ENCODE peak calls at places on chromosomes 6 and 20, in eight cellular contexts. One of them, this sample, is unnamed.

GRCh38 chr20:56628015-56628872 is 862 bp upstream of the TFAP2C start:
- DNase-seq in ELR: peak
- DNase-seq in activated T-helper 9 cell treated with anti-CD3 and anti-CD28 coated beads, Interleukin-2, amount 50 U/mL, for 16 hours: no peak
- DNase-seq in HTR-8/SVneo: peak
- DNase-seq in retinal pigment epithelial cell: no peak
- DNase-seq in stimulated activated CD8-positive, alpha-beta memory T cell treated with anti-CD3 and anti-CD28 coated beads, Interleukin-7, amount 100 ng/mL, for 1 hour: no peak
- DNase-seq in left cardiac atrium: no peak
- DNase-seq in T-helper 2 cell: no peak
- DNase-seq in this sample: peak

GRCh38 chr6:35043381-35043780 is 97.8 kb downstream of the TCP11 start:
- DNase-seq in ELR: no peak
- DNase-seq in T-helper 2 cell: no peak
- DNase-seq in left cardiac atrium: no peak
- DNase-seq in stimulated activated CD8-positive, alpha-beta memory T cell treated with anti-CD3 and anti-CD28 coated beads, Interleukin-7, amount 100 ng/mL, for 1 hour: no peak
- DNase-seq in HTR-8/SVneo: no peak
- DNase-seq in retinal pigment epithelial cell: no peak
- DNase-seq in activated T-helper 9 cell treated with anti-CD3 and anti-CD28 coated beads, Interleukin-2, amount 50 U/mL, for 16 hours: no peak
- DNase-seq in this sample: no peak

GRCh38 chr6:154462425-154462824 is 48.1 kb downstream of the CNKSR3 start:
- DNase-seq in HTR-8/SVneo: no peak
- DNase-seq in activated T-helper 9 cell treated with anti-CD3 and anti-CD28 coated beads, Interleukin-2, amount 50 U/mL, for 16 hours: no peak
- DNase-seq in retinal pigment epithelial cell: no peak
- DNase-seq in T-helper 2 cell: no peak
- DNase-seq in left cardiac atrium: no peak
- DNase-seq in ELR: peak
- DNase-seq in stimulated activated CD8-positive, alpha-beta memory T cell treated with anti-CD3 and anti-CD28 coated beads, Interleukin-7, amount 100 ng/mL, for 1 hour: no peak
- DNase-seq in this sample: no peak

GRCh38 chr6:167146173-167146572 is 11.6 kb downstream of the GPR31 start:
- DNase-seq in ELR: no peak
- DNase-seq in HTR-8/SVneo: no peak
- DNase-seq in left cardiac atrium: no peak
- DNase-seq in stimulated activated CD8-positive, alpha-beta memory T cell treated with anti-CD3 and anti-CD28 coated beads, Interleukin-7, amount 100 ng/mL, for 1 hour: no peak
- DNase-seq in activated T-helper 9 cell treated with anti-CD3 and anti-CD28 coated beads, Interleukin-2, amount 50 U/mL, for 16 hours: no peak
- DNase-seq in T-helper 2 cell: no peak
- DNase-seq in retinal pigment epithelial cell: no peak
- DNase-seq in this sample: no peak

GRCh38 chr20:56360133-56360898 is 1.5 kb downstream of the FAM210B start:
- DNase-seq in activated T-helper 9 cell treated with anti-CD3 and anti-CD28 coated beads, Interleukin-2, amount 50 U/mL, for 16 hours: no peak
- DNase-seq in HTR-8/SVneo: peak
- DNase-seq in T-helper 2 cell: no peak
- DNase-seq in retinal pigment epithelial cell: no peak
- DNase-seq in left cardiac atrium: no peak
- DNase-seq in ELR: no peak
- DNase-seq in stimulated activated CD8-positive, alpha-beta memory T cell treated with anti-CD3 and anti-CD28 coated beads, Interleukin-7, amount 100 ng/mL, for 1 hour: no peak
- DNase-seq in this sample: no peak

GRCh38 chr20:32762754-32763201 is 593 bp downstream of the DNMT3B start:
- DNase-seq in activated T-helper 9 cell treated with anti-CD3 and anti-CD28 coated beads, Interleukin-2, amount 50 U/mL, for 16 hours: no peak
- DNase-seq in left cardiac atrium: no peak
- DNase-seq in HTR-8/SVneo: no peak
- DNase-seq in retinal pigment epithelial cell: no peak
- DNase-seq in ELR: peak
- DNase-seq in T-helper 2 cell: peak
- DNase-seq in stimulated activated CD8-positive, alpha-beta memory T cell treated with anti-CD3 and anti-CD28 coated beads, Interleukin-7, amount 100 ng/mL, for 1 hour: no peak
- DNase-seq in this sample: peak

GRCh38 chr6:2816158-2816557 is 25.5 kb downstream of the SERPINB1 start:
- DNase-seq in activated T-helper 9 cell treated with anti-CD3 and anti-CD28 coated beads, Interleukin-2, amount 50 U/mL, for 16 hours: no peak
- DNase-seq in HTR-8/SVneo: no peak
- DNase-seq in left cardiac atrium: no peak
- DNase-seq in retinal pigment epithelial cell: no peak
- DNase-seq in T-helper 2 cell: no peak
- DNase-seq in stimulated activated CD8-positive, alpha-beta memory T cell treated with anti-CD3 and anti-CD28 coated beads, Interleukin-7, amount 100 ng/mL, for 1 hour: no peak
- DNase-seq in ELR: no peak
- DNase-seq in this sample: no peak

GRCh38 chr20:24469116-24470030 is at the start of gene SYNDIG1:
- DNase-seq in HTR-8/SVneo: no peak
- DNase-seq in stimulated activated CD8-positive, alpha-beta memory T cell treated with anti-CD3 and anti-CD28 coated beads, Interleukin-7, amount 100 ng/mL, for 1 hour: no peak
- DNase-seq in retinal pigment epithelial cell: no peak
- DNase-seq in left cardiac atrium: peak
- DNase-seq in T-helper 2 cell: no peak
- DNase-seq in activated T-helper 9 cell treated with anti-CD3 and anti-CD28 coated beads, Interleukin-2, amount 50 U/mL, for 16 hours: no peak
- DNase-seq in ELR: no peak
- DNase-seq in this sample: peak

GRCh38 chr6:81772741-81773140 is 20.3 kb upstream of the TENT5A start:
- DNase-seq in left cardiac atrium: no peak
- DNase-seq in stimulated activated CD8-positive, alpha-beta memory T cell treated with anti-CD3 and anti-CD28 coated beads, Interleukin-7, amount 100 ng/mL, for 1 hour: no peak
- DNase-seq in activated T-helper 9 cell treated with anti-CD3 and anti-CD28 coated beads, Interleukin-2, amount 50 U/mL, for 16 hours: no peak
- DNase-seq in ELR: peak
- DNase-seq in HTR-8/SVneo: no peak
- DNase-seq in retinal pigment epithelial cell: no peak
- DNase-seq in T-helper 2 cell: peak
- DNase-seq in this sample: no peak

GRCh38 chr6:45655630-45656422 is 278.1 kb upstream of the SUPT3H start:
- DNase-seq in stimulated activated CD8-positive, alpha-beta memory T cell treated with anti-CD3 and anti-CD28 coated beads, Interleukin-7, amount 100 ng/mL, for 1 hour: no peak
- DNase-seq in activated T-helper 9 cell treated with anti-CD3 and anti-CD28 coated beads, Interleukin-2, amount 50 U/mL, for 16 hours: no peak
- DNase-seq in ELR: peak
- DNase-seq in retinal pigment epithelial cell: peak
- DNase-seq in HTR-8/SVneo: peak
- DNase-seq in left cardiac atrium: no peak
- DNase-seq in T-helper 2 cell: no peak
- DNase-seq in this sample: no peak

GRCh38 chr6:90159452-90159851 is 137.2 kb downstream of the BACH2 start:
- DNase-seq in stimulated activated CD8-positive, alpha-beta memory T cell treated with anti-CD3 and anti-CD28 coated beads, Interleukin-7, amount 100 ng/mL, for 1 hour: no peak
- DNase-seq in left cardiac atrium: no peak
- DNase-seq in retinal pigment epithelial cell: no peak
- DNase-seq in HTR-8/SVneo: no peak
- DNase-seq in T-helper 2 cell: no peak
- DNase-seq in activated T-helper 9 cell treated with anti-CD3 and anti-CD28 coated beads, Interleukin-2, amount 50 U/mL, for 16 hours: no peak
- DNase-seq in ELR: no peak
- DNase-seq in this sample: no peak

GRCh38 chr6:170447561-170447930 is 105.6 kb downstream of the PSMB1 start:
- DNase-seq in stimulated activated CD8-positive, alpha-beta memory T cell treated with anti-CD3 and anti-CD28 coated beads, Interleukin-7, amount 100 ng/mL, for 1 hour: no peak
- DNase-seq in HTR-8/SVneo: no peak
- DNase-seq in T-helper 2 cell: no peak
- DNase-seq in left cardiac atrium: no peak
- DNase-seq in activated T-helper 9 cell treated with anti-CD3 and anti-CD28 coated beads, Interleukin-2, amount 50 U/mL, for 16 hours: no peak
- DNase-seq in ELR: no peak
- DNase-seq in retinal pigment epithelial cell: no peak
- DNase-seq in this sample: no peak

GRCh38 chr20:51494241-51495110 is 48.0 kb downstream of the NFATC2 start:
- DNase-seq in left cardiac atrium: no peak
- DNase-seq in T-helper 2 cell: peak
- DNase-seq in ELR: no peak
- DNase-seq in stimulated activated CD8-positive, alpha-beta memory T cell treated with anti-CD3 and anti-CD28 coated beads, Interleukin-7, amount 100 ng/mL, for 1 hour: no peak
- DNase-seq in retinal pigment epithelial cell: no peak
- DNase-seq in activated T-helper 9 cell treated with anti-CD3 and anti-CD28 coated beads, Interleukin-2, amount 50 U/mL, for 16 hours: no peak
- DNase-seq in HTR-8/SVneo: no peak
- DNase-seq in this sample: no peak

GRCh38 chr6:28220164-28221133 is 4.6 kb upstream of the ZSCAN9 start:
- DNase-seq in activated T-helper 9 cell treated with anti-CD3 and anti-CD28 coated beads, Interleukin-2, amount 50 U/mL, for 16 hours: no peak
- DNase-seq in HTR-8/SVneo: no peak
- DNase-seq in T-helper 2 cell: no peak
- DNase-seq in ELR: peak
- DNase-seq in retinal pigment epithelial cell: no peak
- DNase-seq in stimulated activated CD8-positive, alpha-beta memory T cell treated with anti-CD3 and anti-CD28 coated beads, Interleukin-7, amount 100 ng/mL, for 1 hour: no peak
- DNase-seq in left cardiac atrium: no peak
- DNase-seq in this sample: no peak

GRCh38 chr6:35905841-35906498 is 14.9 kb downstream of the SRPK1 start:
- DNase-seq in ELR: no peak
- DNase-seq in HTR-8/SVneo: no peak
- DNase-seq in retinal pigment epithelial cell: peak
- DNase-seq in stimulated activated CD8-positive, alpha-beta memory T cell treated with anti-CD3 and anti-CD28 coated beads, Interleukin-7, amount 100 ng/mL, for 1 hour: no peak
- DNase-seq in T-helper 2 cell: no peak
- DNase-seq in left cardiac atrium: no peak
- DNase-seq in activated T-helper 9 cell treated with anti-CD3 and anti-CD28 coated beads, Interleukin-2, amount 50 U/mL, for 16 hours: no peak
- DNase-seq in this sample: no peak

GRCh38 chr20:38843346-38843745 is 37.8 kb downstream of the PPP1R16B start:
- DNase-seq in left cardiac atrium: no peak
- DNase-seq in T-helper 2 cell: peak
- DNase-seq in HTR-8/SVneo: no peak
- DNase-seq in ELR: no peak
- DNase-seq in activated T-helper 9 cell treated with anti-CD3 and anti-CD28 coated beads, Interleukin-2, amount 50 U/mL, for 16 hours: peak
- DNase-seq in retinal pigment epithelial cell: no peak
- DNase-seq in stimulated activated CD8-positive, alpha-beta memory T cell treated with anti-CD3 and anti-CD28 coated beads, Interleukin-7, amount 100 ng/mL, for 1 hour: no peak
- DNase-seq in this sample: no peak

GRCh38 chr20:5041433-5041832 is 40.1 kb upstream of the SLC23A2 start:
- DNase-seq in left cardiac atrium: no peak
- DNase-seq in T-helper 2 cell: no peak
- DNase-seq in activated T-helper 9 cell treated with anti-CD3 and anti-CD28 coated beads, Interleukin-2, amount 50 U/mL, for 16 hours: no peak
- DNase-seq in retinal pigment epithelial cell: no peak
- DNase-seq in ELR: no peak
- DNase-seq in stimulated activated CD8-positive, alpha-beta memory T cell treated with anti-CD3 and anti-CD28 coated beads, Interleukin-7, amount 100 ng/mL, for 1 hour: no peak
- DNase-seq in HTR-8/SVneo: no peak
- DNase-seq in this sample: no peak

GRCh38 chr6:56101141-56101553 is 146.2 kb downstream of the COL21A1 start:
- DNase-seq in retinal pigment epithelial cell: peak
- DNase-seq in activated T-helper 9 cell treated with anti-CD3 and anti-CD28 coated beads, Interleukin-2, amount 50 U/mL, for 16 hours: no peak
- DNase-seq in T-helper 2 cell: no peak
- DNase-seq in ELR: peak
- DNase-seq in left cardiac atrium: no peak
- DNase-seq in HTR-8/SVneo: peak
- DNase-seq in stimulated activated CD8-positive, alpha-beta memory T cell treated with anti-CD3 and anti-CD28 coated beads, Interleukin-7, amount 100 ng/mL, for 1 hour: no peak
- DNase-seq in this sample: no peak

GRCh38 chr6:123913858-123914257 is 110.2 kb downstream of the NKAIN2 start:
- DNase-seq in ELR: no peak
- DNase-seq in activated T-helper 9 cell treated with anti-CD3 and anti-CD28 coated beads, Interleukin-2, amount 50 U/mL, for 16 hours: no peak
- DNase-seq in T-helper 2 cell: no peak
- DNase-seq in left cardiac atrium: no peak
- DNase-seq in retinal pigment epithelial cell: no peak
- DNase-seq in HTR-8/SVneo: no peak
- DNase-seq in stimulated activated CD8-positive, alpha-beta memory T cell treated with anti-CD3 and anti-CD28 coated beads, Interleukin-7, amount 100 ng/mL, for 1 hour: no peak
- DNase-seq in this sample: no peak

GRCh38 chr6:149208071-149208670 is 109.3 kb upstream of the TAB2 start:
- DNase-seq in activated T-helper 9 cell treated with anti-CD3 and anti-CD28 coated beads, Interleukin-2, amount 50 U/mL, for 16 hours: no peak
- DNase-seq in retinal pigment epithelial cell: no peak
- DNase-seq in left cardiac atrium: no peak
- DNase-seq in stimulated activated CD8-positive, alpha-beta memory T cell treated with anti-CD3 and anti-CD28 coated beads, Interleukin-7, amount 100 ng/mL, for 1 hour: no peak
- DNase-seq in ELR: no peak
- DNase-seq in HTR-8/SVneo: no peak
- DNase-seq in T-helper 2 cell: no peak
- DNase-seq in this sample: no peak

GRCh38 chr6:143449731-143450452 is 603 bp downstream of the ADAT2 start:
- DNase-seq in stimulated activated CD8-positive, alpha-beta memory T cell treated with anti-CD3 and anti-CD28 coated beads, Interleukin-7, amount 100 ng/mL, for 1 hour: peak
- DNase-seq in left cardiac atrium: no peak
- DNase-seq in retinal pigment epithelial cell: no peak
- DNase-seq in T-helper 2 cell: peak
- DNase-seq in ELR: peak
- DNase-seq in activated T-helper 9 cell treated with anti-CD3 and anti-CD28 coated beads, Interleukin-2, amount 50 U/mL, for 16 hours: no peak
- DNase-seq in HTR-8/SVneo: peak
- DNase-seq in this sample: peak

GRCh38 chr20:46215913-46216707 is 92.2 kb downstream of the CDH22 start:
- DNase-seq in activated T-helper 9 cell treated with anti-CD3 and anti-CD28 coated beads, Interleukin-2, amount 50 U/mL, for 16 hours: no peak
- DNase-seq in T-helper 2 cell: no peak
- DNase-seq in HTR-8/SVneo: peak
- DNase-seq in ELR: peak
- DNase-seq in retinal pigment epithelial cell: peak
- DNase-seq in left cardiac atrium: peak
- DNase-seq in stimulated activated CD8-positive, alpha-beta memory T cell treated with anti-CD3 and anti-CD28 coated beads, Interleukin-7, amount 100 ng/mL, for 1 hour: no peak
- DNase-seq in this sample: no peak

GRCh38 chr6:33298773-33299236 is at the start of gene RGL2:
- DNase-seq in stimulated activated CD8-positive, alpha-beta memory T cell treated with anti-CD3 and anti-CD28 coated beads, Interleukin-7, amount 100 ng/mL, for 1 hour: peak
- DNase-seq in HTR-8/SVneo: no peak
- DNase-seq in retinal pigment epithelial cell: no peak
- DNase-seq in activated T-helper 9 cell treated with anti-CD3 and anti-CD28 coated beads, Interleukin-2, amount 50 U/mL, for 16 hours: peak
- DNase-seq in ELR: peak
- DNase-seq in left cardiac atrium: peak
- DNase-seq in T-helper 2 cell: peak
- DNase-seq in this sample: peak

GRCh38 chr6:35718911-35719381 is 17.9 kb upstream of the ARMC12 start:
- DNase-seq in activated T-helper 9 cell treated with anti-CD3 and anti-CD28 coated beads, Interleukin-2, amount 50 U/mL, for 16 hours: no peak
- DNase-seq in T-helper 2 cell: peak
- DNase-seq in retinal pigment epithelial cell: no peak
- DNase-seq in ELR: no peak
- DNase-seq in HTR-8/SVneo: no peak
- DNase-seq in left cardiac atrium: no peak
- DNase-seq in stimulated activated CD8-positive, alpha-beta memory T cell treated with anti-CD3 and anti-CD28 coated beads, Interleukin-7, amount 100 ng/mL, for 1 hour: no peak
- DNase-seq in this sample: no peak

GRCh38 chr6:20661721-20662120 is 127.5 kb downstream of the CDKAL1 start:
- DNase-seq in retinal pigment epithelial cell: peak
- DNase-seq in HTR-8/SVneo: no peak
- DNase-seq in T-helper 2 cell: no peak
- DNase-seq in left cardiac atrium: no peak
- DNase-seq in stimulated activated CD8-positive, alpha-beta memory T cell treated with anti-CD3 and anti-CD28 coated beads, Interleukin-7, amount 100 ng/mL, for 1 hour: no peak
- DNase-seq in ELR: no peak
- DNase-seq in activated T-helper 9 cell treated with anti-CD3 and anti-CD28 coated beads, Interleukin-2, amount 50 U/mL, for 16 hours: no peak
- DNase-seq in this sample: no peak

GRCh38 chr6:73580247-73581149 is 59.7 kb upstream of the EEF1A1 start:
- DNase-seq in HTR-8/SVneo: peak
- DNase-seq in T-helper 2 cell: peak
- DNase-seq in ELR: peak
- DNase-seq in retinal pigment epithelial cell: peak
- DNase-seq in left cardiac atrium: peak
- DNase-seq in activated T-helper 9 cell treated with anti-CD3 and anti-CD28 coated beads, Interleukin-2, amount 50 U/mL, for 16 hours: peak
- DNase-seq in stimulated activated CD8-positive, alpha-beta memory T cell treated with anti-CD3 and anti-CD28 coated beads, Interleukin-7, amount 100 ng/mL, for 1 hour: peak
- DNase-seq in this sample: peak

GRCh38 chr6:31548423-31548873 is 1.0 kb downstream of the NFKBIL1 start:
- DNase-seq in retinal pigment epithelial cell: no peak
- DNase-seq in T-helper 2 cell: no peak
- DNase-seq in left cardiac atrium: no peak
- DNase-seq in ELR: no peak
- DNase-seq in HTR-8/SVneo: no peak
- DNase-seq in stimulated activated CD8-positive, alpha-beta memory T cell treated with anti-CD3 and anti-CD28 coated beads, Interleukin-7, amount 100 ng/mL, for 1 hour: no peak
- DNase-seq in activated T-helper 9 cell treated with anti-CD3 and anti-CD28 coated beads, Interleukin-2, amount 50 U/mL, for 16 hours: no peak
- DNase-seq in this sample: no peak

GRCh38 chr20:24991897-24992419 is 593 bp downstream of the APMAP start:
- DNase-seq in HTR-8/SVneo: peak
- DNase-seq in activated T-helper 9 cell treated with anti-CD3 and anti-CD28 coated beads, Interleukin-2, amount 50 U/mL, for 16 hours: no peak
- DNase-seq in ELR: peak
- DNase-seq in retinal pigment epithelial cell: no peak
- DNase-seq in stimulated activated CD8-positive, alpha-beta memory T cell treated with anti-CD3 and anti-CD28 coated beads, Interleukin-7, amount 100 ng/mL, for 1 hour: no peak
- DNase-seq in left cardiac atrium: no peak
- DNase-seq in T-helper 2 cell: peak
- DNase-seq in this sample: peak

GRCh38 chr20:48841196-48841860 is 13.5 kb upstream of the PREX1 start:
- DNase-seq in left cardiac atrium: no peak
- DNase-seq in stimulated activated CD8-positive, alpha-beta memory T cell treated with anti-CD3 and anti-CD28 coated beads, Interleukin-7, amount 100 ng/mL, for 1 hour: no peak
- DNase-seq in retinal pigment epithelial cell: no peak
- DNase-seq in T-helper 2 cell: no peak
- DNase-seq in ELR: peak
- DNase-seq in HTR-8/SVneo: no peak
- DNase-seq in activated T-helper 9 cell treated with anti-CD3 and anti-CD28 coated beads, Interleukin-2, amount 50 U/mL, for 16 hours: no peak
- DNase-seq in this sample: no peak